ENCODE peak calls at places on chromosome 4, in four cellular contexts. One of them, this sample, is unnamed.

GRCh38 chr4:144787365-144788263 is 141.7 kb downstream of the HHIP start:
- DNase-seq in bronchial epithelial cell: peak
- DNase-seq in foreskin melanocyte: peak
- DNase-seq in stimulated activated CD4-positive, alpha-beta T cell treated with anti-CD3 and anti-CD28 coated beads, Interleukin-12 subunit alpha, Interleukin-12 subunit beta, amount 100 ng/mL, for 48 hours: no peak
- DNase-seq in this sample: peak

GRCh38 chr4:14257903-14258302 is 630.4 kb upstream of the BOD1L1 start:
- DNase-seq in bronchial epithelial cell: no peak
- DNase-seq in stimulated activated CD4-positive, alpha-beta T cell treated with anti-CD3 and anti-CD28 coated beads, Interleukin-12 subunit alpha, Interleukin-12 subunit beta, amount 100 ng/mL, for 48 hours: no peak
- DNase-seq in foreskin melanocyte: no peak
- DNase-seq in this sample: no peak

GRCh38 chr4:29304595-29304994 is 1415.6 kb upstream of the PCDH7 start:
- DNase-seq in foreskin melanocyte: peak
- DNase-seq in bronchial epithelial cell: peak
- DNase-seq in stimulated activated CD4-positive, alpha-beta T cell treated with anti-CD3 and anti-CD28 coated beads, Interleukin-12 subunit alpha, Interleukin-12 subunit beta, amount 100 ng/mL, for 48 hours: no peak
- DNase-seq in this sample: no peak

GRCh38 chr4:113476800-113477199 is 284.7 kb downstream of the CAMK2D start:
- DNase-seq in bronchial epithelial cell: peak
- DNase-seq in stimulated activated CD4-positive, alpha-beta T cell treated with anti-CD3 and anti-CD28 coated beads, Interleukin-12 subunit alpha, Interleukin-12 subunit beta, amount 100 ng/mL, for 48 hours: peak
- DNase-seq in foreskin melanocyte: no peak
- DNase-seq in this sample: peak

GRCh38 chr4:8910100-8910821 is 38.6 kb upstream of the HMX1 start:
- DNase-seq in stimulated activated CD4-positive, alpha-beta T cell treated with anti-CD3 and anti-CD28 coated beads, Interleukin-12 subunit alpha, Interleukin-12 subunit beta, amount 100 ng/mL, for 48 hours: no peak
- DNase-seq in bronchial epithelial cell: no peak
- DNase-seq in foreskin melanocyte: no peak
- DNase-seq in this sample: no peak

GRCh38 chr4:126834854-126835253 is 797.9 kb upstream of the INTU start:
- DNase-seq in foreskin melanocyte: no peak
- DNase-seq in stimulated activated CD4-positive, alpha-beta T cell treated with anti-CD3 and anti-CD28 coated beads, Interleukin-12 subunit alpha, Interleukin-12 subunit beta, amount 100 ng/mL, for 48 hours: no peak
- DNase-seq in bronchial epithelial cell: no peak
- DNase-seq in this sample: no peak

GRCh38 chr4:67762091-67762490 is 7.9 kb upstream of the GNRHR start:
- DNase-seq in bronchial epithelial cell: no peak
- DNase-seq in foreskin melanocyte: no peak
- DNase-seq in stimulated activated CD4-positive, alpha-beta T cell treated with anti-CD3 and anti-CD28 coated beads, Interleukin-12 subunit alpha, Interleukin-12 subunit beta, amount 100 ng/mL, for 48 hours: no peak
- DNase-seq in this sample: no peak

GRCh38 chr4:111602848-111603247 is 542.4 kb upstream of the FAM241A start:
- DNase-seq in foreskin melanocyte: no peak
- DNase-seq in stimulated activated CD4-positive, alpha-beta T cell treated with anti-CD3 and anti-CD28 coated beads, Interleukin-12 subunit alpha, Interleukin-12 subunit beta, amount 100 ng/mL, for 48 hours: no peak
- DNase-seq in bronchial epithelial cell: no peak
- DNase-seq in this sample: no peak

GRCh38 chr4:6340446-6341015 is 70.9 kb downstream of the WFS1 start:
- DNase-seq in bronchial epithelial cell: no peak
- DNase-seq in stimulated activated CD4-positive, alpha-beta T cell treated with anti-CD3 and anti-CD28 coated beads, Interleukin-12 subunit alpha, Interleukin-12 subunit beta, amount 100 ng/mL, for 48 hours: no peak
- DNase-seq in foreskin melanocyte: no peak
- DNase-seq in this sample: no peak

GRCh38 chr4:41753942-41754341 is 5.4 kb upstream of the PHOX2B start:
- DNase-seq in stimulated activated CD4-positive, alpha-beta T cell treated with anti-CD3 and anti-CD28 coated beads, Interleukin-12 subunit alpha, Interleukin-12 subunit beta, amount 100 ng/mL, for 48 hours: no peak
- DNase-seq in bronchial epithelial cell: no peak
- DNase-seq in foreskin melanocyte: no peak
- DNase-seq in this sample: no peak

GRCh38 chr4:166092797-166093196 is 219.8 kb downstream of the TLL1 start:
- DNase-seq in stimulated activated CD4-positive, alpha-beta T cell treated with anti-CD3 and anti-CD28 coated beads, Interleukin-12 subunit alpha, Interleukin-12 subunit beta, amount 100 ng/mL, for 48 hours: no peak
- DNase-seq in foreskin melanocyte: no peak
- DNase-seq in bronchial epithelial cell: peak
- DNase-seq in this sample: no peak

GRCh38 chr4:186740822-186741221 is 17.2 kb upstream of the FAT1 start:
- DNase-seq in stimulated activated CD4-positive, alpha-beta T cell treated with anti-CD3 and anti-CD28 coated beads, Interleukin-12 subunit alpha, Interleukin-12 subunit beta, amount 100 ng/mL, for 48 hours: no peak
- DNase-seq in bronchial epithelial cell: no peak
- DNase-seq in foreskin melanocyte: no peak
- DNase-seq in this sample: no peak

GRCh38 chr4:94636004-94636403 is 121.8 kb upstream of the BMPR1B start:
- DNase-seq in stimulated activated CD4-positive, alpha-beta T cell treated with anti-CD3 and anti-CD28 coated beads, Interleukin-12 subunit alpha, Interleukin-12 subunit beta, amount 100 ng/mL, for 48 hours: no peak
- DNase-seq in foreskin melanocyte: no peak
- DNase-seq in bronchial epithelial cell: no peak
- DNase-seq in this sample: no peak

GRCh38 chr4:4647041-4647440 is 105.2 kb upstream of the STX18 start:
- DNase-seq in foreskin melanocyte: no peak
- DNase-seq in bronchial epithelial cell: no peak
- DNase-seq in stimulated activated CD4-positive, alpha-beta T cell treated with anti-CD3 and anti-CD28 coated beads, Interleukin-12 subunit alpha, Interleukin-12 subunit beta, amount 100 ng/mL, for 48 hours: no peak
- DNase-seq in this sample: peak